ENCODE peak calls at places on chromosomes 2 and 18, in eight cellular contexts. One of them, this sample, is unnamed.

GRCh38 chr2:206993964-206994363 is 54.6 kb downstream of the CPO start:
- DNase-seq in heart left ventricle: no peak
- DNase-seq in endothelial cell of umbilical vein: no peak
- DNase-seq in transverse colon: no peak
- DNase-seq in foreskin keratinocyte: no peak
- DNase-seq in tibial nerve: no peak
- DNase-seq in neural progenitor cell: no peak
- DNase-seq in AG10803: peak; percentile 35
- DNase-seq in this sample: no peak

GRCh38 chr2:73268368-73268830 is 15.9 kb downstream of the FBXO41 start:
- DNase-seq in foreskin keratinocyte: no peak
- DNase-seq in heart left ventricle: no peak
- DNase-seq in endothelial cell of umbilical vein: no peak
- DNase-seq in tibial nerve: no peak
- DNase-seq in AG10803: no peak
- DNase-seq in transverse colon: no peak
- DNase-seq in neural progenitor cell: no peak
- DNase-seq in this sample: no peak

GRCh38 chr2:118942012-118942411 is at the start of gene MARCO:
- DNase-seq in endothelial cell of umbilical vein: no peak
- DNase-seq in heart left ventricle: no peak
- DNase-seq in neural progenitor cell: no peak
- DNase-seq in transverse colon: no peak
- DNase-seq in foreskin keratinocyte: no peak
- DNase-seq in tibial nerve: no peak
- DNase-seq in AG10803: no peak
- DNase-seq in this sample: no peak

GRCh38 chr2:65939687-65940086 is 495.2 kb upstream of the MEIS1 start:
- DNase-seq in transverse colon: no peak
- DNase-seq in neural progenitor cell: no peak
- DNase-seq in heart left ventricle: no peak
- DNase-seq in foreskin keratinocyte: peak; percentile 36
- DNase-seq in AG10803: no peak
- DNase-seq in endothelial cell of umbilical vein: no peak
- DNase-seq in tibial nerve: no peak
- DNase-seq in this sample: no peak

GRCh38 chr2:168272225-168272624 is 24.8 kb upstream of the STK39 start:
- DNase-seq in AG10803: no peak
- DNase-seq in tibial nerve: no peak
- DNase-seq in heart left ventricle: no peak
- DNase-seq in neural progenitor cell: no peak
- DNase-seq in foreskin keratinocyte: no peak
- DNase-seq in transverse colon: no peak
- DNase-seq in endothelial cell of umbilical vein: no peak
- DNase-seq in this sample: no peak

GRCh38 chr2:194304191-194304590 is 1352.8 kb upstream of the SLC39A10 start:
- DNase-seq in foreskin keratinocyte: no peak
- DNase-seq in neural progenitor cell: no peak
- DNase-seq in AG10803: no peak
- DNase-seq in transverse colon: no peak
- DNase-seq in tibial nerve: no peak
- DNase-seq in heart left ventricle: no peak
- DNase-seq in endothelial cell of umbilical vein: no peak
- DNase-seq in this sample: no peak

GRCh38 chr2:68251855-68252406 is 401 bp downstream of the PPP3R1 start:
- DNase-seq in neural progenitor cell: peak; percentile 72
- DNase-seq in transverse colon: peak; percentile 29
- DNase-seq in AG10803: no peak
- DNase-seq in endothelial cell of umbilical vein: peak; percentile 15
- DNase-seq in tibial nerve: peak; percentile 17
- DNase-seq in foreskin keratinocyte: no peak
- DNase-seq in heart left ventricle: peak; percentile 33
- DNase-seq in this sample: peak; percentile 28

GRCh38 chr18:13437801-13438506 is 219.4 kb downstream of the LDLRAD4 start:
- DNase-seq in endothelial cell of umbilical vein: no peak
- DNase-seq in AG10803: no peak
- DNase-seq in neural progenitor cell: no peak
- DNase-seq in foreskin keratinocyte: no peak
- DNase-seq in tibial nerve: no peak
- DNase-seq in heart left ventricle: no peak
- DNase-seq in transverse colon: peak; percentile 40
- DNase-seq in this sample: no peak

GRCh38 chr2:216059233-216059834 is 22.3 kb downstream of the PECR start:
- DNase-seq in foreskin keratinocyte: no peak
- DNase-seq in tibial nerve: no peak
- DNase-seq in endothelial cell of umbilical vein: no peak
- DNase-seq in AG10803: no peak
- DNase-seq in neural progenitor cell: no peak
- DNase-seq in heart left ventricle: no peak
- DNase-seq in transverse colon: no peak
- DNase-seq in this sample: no peak

GRCh38 chr2:180405520-180405919 is 398.4 kb upstream of the CWC22 start:
- DNase-seq in neural progenitor cell: no peak
- DNase-seq in transverse colon: no peak
- DNase-seq in heart left ventricle: no peak
- DNase-seq in endothelial cell of umbilical vein: no peak
- DNase-seq in tibial nerve: no peak
- DNase-seq in foreskin keratinocyte: no peak
- DNase-seq in AG10803: no peak
- DNase-seq in this sample: no peak

GRCh38 chr2:151007365-151007764 is 254.3 kb downstream of the RBM43 start:
- DNase-seq in heart left ventricle: peak; percentile 9
- DNase-seq in neural progenitor cell: no peak
- DNase-seq in AG10803: peak; percentile 14
- DNase-seq in foreskin keratinocyte: no peak
- DNase-seq in transverse colon: no peak
- DNase-seq in tibial nerve: no peak
- DNase-seq in endothelial cell of umbilical vein: no peak
- DNase-seq in this sample: no peak

GRCh38 chr2:205612661-205613060 is 69.6 kb upstream of the NRP2 start:
- DNase-seq in neural progenitor cell: no peak
- DNase-seq in foreskin keratinocyte: no peak
- DNase-seq in AG10803: no peak
- DNase-seq in tibial nerve: no peak
- DNase-seq in endothelial cell of umbilical vein: no peak
- DNase-seq in transverse colon: no peak
- DNase-seq in heart left ventricle: no peak
- DNase-seq in this sample: no peak

DNA sequence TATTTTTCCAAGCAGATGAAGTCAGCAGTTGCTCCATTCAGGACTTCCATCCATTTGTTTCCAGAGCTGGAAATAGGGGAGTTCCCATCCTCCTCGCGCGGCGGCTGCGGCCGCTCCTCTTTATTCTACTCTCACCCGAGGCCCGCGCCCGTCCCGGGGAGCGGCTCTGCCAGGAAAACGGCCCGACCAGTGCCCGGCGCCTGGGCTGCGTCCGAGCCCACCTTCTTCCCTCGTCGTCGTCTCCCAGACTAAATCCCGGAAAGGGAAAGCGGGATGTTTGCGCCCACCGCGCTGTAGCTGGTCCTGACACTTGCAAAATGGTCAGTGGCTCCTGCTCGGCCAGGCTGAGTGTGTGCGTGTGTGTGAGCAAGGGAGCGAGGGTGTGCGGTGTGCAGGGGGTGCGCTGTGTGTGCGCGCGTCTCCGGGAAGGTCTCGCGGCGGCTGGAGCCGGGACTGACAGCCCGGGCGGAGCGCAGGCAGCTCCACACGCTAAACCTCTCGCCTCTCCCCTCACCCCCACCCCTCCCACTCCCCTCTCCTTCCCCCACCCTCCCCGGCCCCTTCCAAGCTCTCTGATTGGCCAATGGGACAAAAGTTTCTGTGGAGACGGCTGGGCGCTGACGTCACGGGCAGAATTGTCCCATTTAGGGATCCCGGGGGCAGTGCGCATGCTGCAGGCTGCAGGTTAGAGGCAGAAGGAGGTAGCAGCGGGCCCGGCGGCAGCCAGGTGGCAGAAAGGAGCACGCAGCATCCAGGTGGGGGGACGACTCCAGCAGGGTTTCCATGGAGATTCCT is at the start of gene NOL4:
- DNase-seq in endothelial cell of umbilical vein: peak; percentile 19
- DNase-seq in AG10803: no peak
- DNase-seq in transverse colon: peak; percentile 60
- DNase-seq in tibial nerve: no peak
- DNase-seq in heart left ventricle: peak; percentile 15
- DNase-seq in neural progenitor cell: peak; percentile 99
- DNase-seq in foreskin keratinocyte: peak; percentile 11
- DNase-seq in this sample: peak; percentile 45
- TF ChIP-seq CTCF in endothelial cell of umbilical vein: no peak
- TF ChIP-seq CTCF in AG10803: no peak
- TF ChIP-seq CTCF in transverse colon: no peak
- TF ChIP-seq CTCF in tibial nerve: no peak
- TF ChIP-seq CTCF in heart left ventricle: no peak
- TF ChIP-seq CTCF in neural progenitor cell: peak; percentile 72
- TF ChIP-seq CTCF in foreskin keratinocyte: peak; percentile 41
- TF ChIP-seq CTCF in this sample: no peak

GRCh38 chr2:187655001-187655400 is 100.8 kb upstream of the TFPI start:
- DNase-seq in tibial nerve: no peak
- DNase-seq in endothelial cell of umbilical vein: no peak
- DNase-seq in foreskin keratinocyte: no peak
- DNase-seq in heart left ventricle: no peak
- DNase-seq in transverse colon: no peak
- DNase-seq in neural progenitor cell: no peak
- DNase-seq in AG10803: no peak
- DNase-seq in this sample: no peak

GRCh38 chr2:187656123-187656522 is 101.9 kb upstream of the TFPI start:
- DNase-seq in neural progenitor cell: no peak
- DNase-seq in foreskin keratinocyte: no peak
- DNase-seq in heart left ventricle: no peak
- DNase-seq in endothelial cell of umbilical vein: no peak
- DNase-seq in transverse colon: no peak
- DNase-seq in AG10803: no peak
- DNase-seq in tibial nerve: no peak
- DNase-seq in this sample: no peak

GRCh38 chr2:187654535-187654934 is 100.3 kb upstream of the TFPI start:
- DNase-seq in heart left ventricle: no peak
- DNase-seq in endothelial cell of umbilical vein: no peak
- DNase-seq in AG10803: no peak
- DNase-seq in transverse colon: no peak
- DNase-seq in tibial nerve: no peak
- DNase-seq in neural progenitor cell: no peak
- DNase-seq in foreskin keratinocyte: no peak
- DNase-seq in this sample: peak; percentile 30

DNA sequence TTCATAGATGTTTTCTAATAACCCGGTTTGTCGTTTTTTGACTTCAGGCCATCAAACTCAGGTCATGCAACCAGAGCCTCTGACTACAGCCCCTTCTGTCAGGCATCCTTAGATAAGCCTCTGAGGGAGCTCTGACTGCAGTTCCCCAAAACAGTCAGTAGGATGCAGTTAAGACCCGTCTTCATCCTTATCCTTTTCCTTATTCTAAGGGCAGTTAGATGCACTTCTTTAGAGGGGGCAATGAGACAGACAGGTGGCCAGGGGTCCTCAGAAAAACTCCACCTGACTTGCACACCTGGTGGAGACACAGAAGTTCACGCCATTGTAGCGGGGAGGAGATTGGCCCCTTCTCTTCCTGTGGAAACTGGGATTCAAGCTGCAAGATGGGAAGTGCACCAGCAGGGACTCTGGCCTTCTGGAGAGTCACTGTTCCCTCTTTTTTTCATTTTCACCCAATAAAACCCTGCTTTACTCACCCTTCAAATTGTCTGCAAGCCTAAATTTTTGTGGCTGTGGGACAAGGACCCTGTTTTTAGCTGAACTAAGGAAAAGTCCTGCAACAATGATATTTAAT is 104.8 kb upstream of the TFPI start:
- DNase-seq in endothelial cell of umbilical vein: peak; percentile 30
- DNase-seq in foreskin keratinocyte: peak; percentile 30
- DNase-seq in neural progenitor cell: peak; percentile 74
- DNase-seq in transverse colon: no peak
- DNase-seq in AG10803: peak; percentile 4
- DNase-seq in heart left ventricle: no peak
- DNase-seq in tibial nerve: no peak
- DNase-seq in this sample: no peak
- TF ChIP-seq CTCF in endothelial cell of umbilical vein: peak; percentile 11
- TF ChIP-seq CTCF in foreskin keratinocyte: peak; percentile 50
- TF ChIP-seq CTCF in neural progenitor cell: peak; percentile 61
- TF ChIP-seq CTCF in transverse colon: no peak
- TF ChIP-seq CTCF in AG10803: peak; percentile 44
- TF ChIP-seq CTCF in heart left ventricle: no peak
- TF ChIP-seq CTCF in tibial nerve: no peak
- TF ChIP-seq CTCF in this sample: no peak

DNA sequence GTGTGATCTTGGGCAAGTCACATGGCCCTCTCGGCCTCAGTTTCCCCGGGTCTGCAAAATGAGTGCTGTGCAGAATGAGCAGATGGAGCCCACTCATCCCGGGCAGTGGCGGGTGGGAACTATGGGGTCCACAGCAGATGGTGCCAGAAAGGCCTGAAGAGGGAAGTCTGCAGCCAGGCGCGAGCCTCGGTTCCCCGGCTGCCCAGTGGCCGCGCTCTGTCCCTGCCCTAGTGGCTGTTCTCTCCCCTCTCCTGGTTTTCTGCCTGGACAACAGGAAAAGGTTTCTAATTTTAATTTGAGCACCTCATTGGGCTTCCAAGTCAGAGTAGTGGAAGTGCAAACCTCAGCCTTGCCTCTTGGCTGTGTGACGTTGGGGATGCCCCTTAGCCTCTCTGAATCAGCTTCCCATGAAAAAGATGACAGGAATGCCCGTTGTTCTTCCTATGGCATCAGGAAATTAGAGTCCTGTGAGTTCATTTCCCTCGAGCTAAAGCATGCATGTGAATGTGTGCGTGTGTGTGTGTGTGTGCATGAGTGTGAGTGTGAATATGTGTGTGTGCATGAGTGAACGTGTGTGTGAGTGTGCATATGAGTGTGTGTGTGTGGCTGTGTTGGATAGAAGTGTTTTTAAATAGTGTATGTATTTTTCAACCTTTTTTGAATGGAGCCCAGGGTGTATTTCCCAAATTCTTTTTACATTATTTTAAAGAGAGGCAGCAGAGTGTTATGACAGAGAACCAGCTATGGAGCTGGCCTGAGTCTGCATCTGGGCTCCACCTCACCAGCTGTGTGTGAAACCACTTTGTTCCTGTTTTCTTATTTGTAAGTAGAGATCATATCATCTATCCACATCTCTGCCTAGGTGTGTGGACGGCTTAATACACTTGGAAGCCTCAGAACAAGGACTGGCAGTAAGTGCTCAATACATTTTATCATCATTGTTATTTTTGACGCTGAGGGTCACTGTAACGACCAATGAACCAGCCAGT is 41.3 kb downstream of the RRM2 start:
- DNase-seq in endothelial cell of umbilical vein: peak; percentile 80
- DNase-seq in foreskin keratinocyte: peak; percentile 45
- DNase-seq in tibial nerve: no peak
- DNase-seq in AG10803: no peak
- DNase-seq in heart left ventricle: no peak
- DNase-seq in neural progenitor cell: no peak
- DNase-seq in transverse colon: no peak
- DNase-seq in this sample: no peak
- TF ChIP-seq CTCF in endothelial cell of umbilical vein: no peak
- TF ChIP-seq CTCF in foreskin keratinocyte: no peak
- TF ChIP-seq CTCF in tibial nerve: no peak
- TF ChIP-seq CTCF in AG10803: no peak
- TF ChIP-seq CTCF in heart left ventricle: peak; percentile 1
- TF ChIP-seq CTCF in neural progenitor cell: no peak
- TF ChIP-seq CTCF in transverse colon: no peak
- TF ChIP-seq CTCF in this sample: no peak

DNA sequence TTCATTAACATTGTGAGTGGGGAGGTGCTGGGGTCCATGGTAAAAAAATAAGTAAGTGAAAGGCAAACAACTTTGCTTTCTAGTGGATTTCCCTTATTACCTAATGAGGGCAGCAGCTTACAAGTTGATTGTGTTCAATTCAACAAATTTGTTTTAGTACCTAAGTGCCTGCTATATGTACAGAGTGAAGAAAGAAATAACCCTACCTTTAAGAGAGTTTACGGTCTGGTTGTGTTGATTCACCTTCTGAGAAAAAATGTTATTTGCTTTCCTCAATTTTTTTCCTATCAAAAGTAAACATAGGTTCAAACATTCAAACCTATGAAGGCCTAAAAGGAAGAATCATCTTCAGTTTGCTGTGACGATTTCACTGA is 1.6 kb upstream of the SPTBN1 start:
- DNase-seq in AG10803: no peak
- DNase-seq in transverse colon: no peak
- DNase-seq in endothelial cell of umbilical vein: no peak
- DNase-seq in heart left ventricle: no peak
- DNase-seq in foreskin keratinocyte: peak; percentile 1
- DNase-seq in tibial nerve: no peak
- DNase-seq in neural progenitor cell: no peak
- DNase-seq in this sample: no peak
- TF ChIP-seq CTCF in AG10803: no peak
- TF ChIP-seq CTCF in transverse colon: no peak
- TF ChIP-seq CTCF in endothelial cell of umbilical vein: no peak
- TF ChIP-seq CTCF in heart left ventricle: no peak
- TF ChIP-seq CTCF in foreskin keratinocyte: peak; percentile 3
- TF ChIP-seq CTCF in tibial nerve: no peak
- TF ChIP-seq CTCF in neural progenitor cell: no peak
- TF ChIP-seq CTCF in this sample: no peak